ENCODE peak calls at places on chromosomes 5 and 9, in ten cellular contexts. One of them, this sample, is unnamed.

GRCh38 chr5:154300207-154300606 is 109.7 kb downstream of the GALNT10 start:
- DNase-seq in cardiac muscle cell: no peak
- DNase-seq in SJSA1: peak; percentile 7
- DNase-seq in heart right ventricle: no peak
- DNase-seq in IMR-90: no peak
- DNase-seq in endothelial cell of umbilical vein: no peak
- DNase-seq in ovary: no peak
- DNase-seq in Peyer's patch: no peak
- DNase-seq in substantia nigra: no peak
- DNase-seq in left ventricle myocardium inferior: no peak
- DNase-seq in this sample: no peak

GRCh38 chr5:115419794-115420585 is 123.5 kb upstream of the CCDC112 start:
- DNase-seq in cardiac muscle cell: no peak
- DNase-seq in SJSA1: peak; percentile 92
- DNase-seq in heart right ventricle: no peak
- DNase-seq in IMR-90: peak; percentile 95
- DNase-seq in endothelial cell of umbilical vein: peak; percentile 83
- DNase-seq in ovary: no peak
- DNase-seq in Peyer's patch: no peak
- DNase-seq in substantia nigra: no peak
- DNase-seq in left ventricle myocardium inferior: no peak
- DNase-seq in this sample: no peak

GRCh38 chr5:69414885-69415583 is at the start of gene MARVELD2:
- DNase-seq in cardiac muscle cell: peak; percentile 76
- DNase-seq in SJSA1: no peak
- DNase-seq in heart right ventricle: peak; percentile 49
- DNase-seq in IMR-90: peak; percentile 6
- DNase-seq in endothelial cell of umbilical vein: peak; percentile 63
- DNase-seq in ovary: peak; percentile 63
- DNase-seq in Peyer's patch: peak; percentile 59
- DNase-seq in substantia nigra: peak; percentile 11
- DNase-seq in left ventricle myocardium inferior: peak; percentile 63
- DNase-seq in this sample: peak; percentile 36

GRCh38 chr9:69019808-69020207 is 5.9 kb upstream of the PRKACG start:
- DNase-seq in cardiac muscle cell: no peak
- DNase-seq in SJSA1: no peak
- DNase-seq in heart right ventricle: no peak
- DNase-seq in IMR-90: no peak
- DNase-seq in endothelial cell of umbilical vein: no peak
- DNase-seq in ovary: no peak
- DNase-seq in Peyer's patch: no peak
- DNase-seq in substantia nigra: no peak
- DNase-seq in left ventricle myocardium inferior: no peak
- DNase-seq in this sample: no peak

GRCh38 chr5:93189707-93190120 is 391.3 kb downstream of the NR2F1-AS1 start:
- DNase-seq in cardiac muscle cell: no peak
- DNase-seq in SJSA1: peak; percentile 51
- DNase-seq in heart right ventricle: no peak
- DNase-seq in IMR-90: peak; percentile 97
- DNase-seq in endothelial cell of umbilical vein: peak; percentile 62
- DNase-seq in ovary: no peak
- DNase-seq in Peyer's patch: no peak
- DNase-seq in substantia nigra: no peak
- DNase-seq in left ventricle myocardium inferior: no peak
- DNase-seq in this sample: no peak

GRCh38 chr9:123326662-123327093 is 29.3 kb upstream of the CRB2 start:
- DNase-seq in cardiac muscle cell: no peak
- DNase-seq in SJSA1: no peak
- DNase-seq in heart right ventricle: no peak
- DNase-seq in IMR-90: no peak
- DNase-seq in endothelial cell of umbilical vein: no peak
- DNase-seq in ovary: no peak
- DNase-seq in Peyer's patch: peak; percentile 65
- DNase-seq in substantia nigra: peak; percentile 50
- DNase-seq in left ventricle myocardium inferior: no peak
- DNase-seq in this sample: no peak

GRCh38 chr5:159339451-159339850 is 9.2 kb upstream of the IL12B start:
- DNase-seq in cardiac muscle cell: no peak
- DNase-seq in SJSA1: no peak
- DNase-seq in heart right ventricle: no peak
- DNase-seq in IMR-90: no peak
- DNase-seq in endothelial cell of umbilical vein: no peak
- DNase-seq in ovary: no peak
- DNase-seq in Peyer's patch: no peak
- DNase-seq in substantia nigra: no peak
- DNase-seq in left ventricle myocardium inferior: no peak
- DNase-seq in this sample: no peak

GRCh38 chr9:75624984-75625383 is 265.5 kb upstream of the PCSK5 start:
- DNase-seq in cardiac muscle cell: no peak
- DNase-seq in SJSA1: no peak
- DNase-seq in heart right ventricle: no peak
- DNase-seq in IMR-90: no peak
- DNase-seq in endothelial cell of umbilical vein: no peak
- DNase-seq in ovary: no peak
- DNase-seq in Peyer's patch: no peak
- DNase-seq in substantia nigra: no peak
- DNase-seq in left ventricle myocardium inferior: no peak
- DNase-seq in this sample: no peak

GRCh38 chr9:138062196-138062595 is 184.6 kb downstream of the CACNA1B start:
- DNase-seq in cardiac muscle cell: no peak
- DNase-seq in SJSA1: no peak
- DNase-seq in heart right ventricle: no peak
- DNase-seq in IMR-90: no peak
- DNase-seq in endothelial cell of umbilical vein: no peak
- DNase-seq in ovary: peak; percentile 1
- DNase-seq in Peyer's patch: no peak
- DNase-seq in substantia nigra: no peak
- DNase-seq in left ventricle myocardium inferior: no peak
- DNase-seq in this sample: no peak

GRCh38 chr9:21750021-21750735 is 52.3 kb upstream of the MTAP start:
- DNase-seq in cardiac muscle cell: no peak
- DNase-seq in SJSA1: no peak
- DNase-seq in heart right ventricle: no peak
- DNase-seq in IMR-90: no peak
- DNase-seq in endothelial cell of umbilical vein: peak; percentile 41
- DNase-seq in ovary: no peak
- DNase-seq in Peyer's patch: no peak
- DNase-seq in substantia nigra: no peak
- DNase-seq in left ventricle myocardium inferior: no peak
- DNase-seq in this sample: no peak

DNA sequence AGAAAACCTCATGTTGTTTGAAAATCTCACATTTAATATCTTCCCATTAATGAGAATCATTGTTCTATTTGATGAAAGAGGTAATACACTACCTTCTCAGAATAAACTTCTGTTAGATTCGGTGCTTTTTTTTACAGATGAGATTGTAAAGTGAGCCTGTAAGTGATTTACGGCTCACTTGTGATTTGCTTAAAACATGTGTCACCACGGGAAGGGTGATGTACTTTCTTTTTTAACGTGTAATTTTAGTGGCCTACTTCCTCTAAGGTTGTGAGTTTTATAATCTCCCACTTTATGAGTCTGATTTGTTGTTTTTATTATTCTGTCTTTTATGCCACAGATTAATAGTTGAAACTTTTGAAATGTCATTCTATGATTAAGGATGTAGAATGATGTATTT is 15.9 kb downstream of the ANXA1 start:
- DNase-seq in cardiac muscle cell: no peak
- DNase-seq in SJSA1: no peak
- DNase-seq in heart right ventricle: no peak
- DNase-seq in IMR-90: no peak
- DNase-seq in endothelial cell of umbilical vein: no peak
- DNase-seq in ovary: no peak
- DNase-seq in Peyer's patch: no peak
- DNase-seq in substantia nigra: no peak
- DNase-seq in left ventricle myocardium inferior: no peak
- DNase-seq in this sample: no peak
- H3K27ac ChIP-seq in cardiac muscle cell: no peak overlapping the region
- H3K27ac ChIP-seq in SJSA1: no peak overlapping the region
- H3K27ac ChIP-seq in heart right ventricle: no peak overlapping the region
- H3K27ac ChIP-seq in IMR-90: no peak overlapping the region
- H3K27ac ChIP-seq in endothelial cell of umbilical vein: no peak overlapping the region
- H3K27ac ChIP-seq in ovary: no peak overlapping the region
- H3K27ac ChIP-seq in Peyer's patch: no peak overlapping the region
- H3K27ac ChIP-seq in substantia nigra: no peak overlapping the region
- H3K27ac ChIP-seq in left ventricle myocardium inferior: no peak overlapping the region
- H3K27ac ChIP-seq in this sample: no peak overlapping the region

GRCh38 chr5:98519530-98519929 is 253.9 kb upstream of the RGMB start:
- DNase-seq in cardiac muscle cell: no peak
- DNase-seq in SJSA1: no peak
- DNase-seq in heart right ventricle: no peak
- DNase-seq in IMR-90: no peak
- DNase-seq in endothelial cell of umbilical vein: no peak
- DNase-seq in ovary: no peak
- DNase-seq in Peyer's patch: no peak
- DNase-seq in substantia nigra: no peak
- DNase-seq in left ventricle myocardium inferior: no peak
- DNase-seq in this sample: no peak
- H3K27ac ChIP-seq in cardiac muscle cell: no peak overlapping the region
- H3K27ac ChIP-seq in SJSA1: no peak overlapping the region
- H3K27ac ChIP-seq in heart right ventricle: no peak overlapping the region
- H3K27ac ChIP-seq in IMR-90: no peak overlapping the region
- H3K27ac ChIP-seq in endothelial cell of umbilical vein: no peak overlapping the region
- H3K27ac ChIP-seq in ovary: no peak overlapping the region
- H3K27ac ChIP-seq in Peyer's patch: no peak overlapping the region
- H3K27ac ChIP-seq in substantia nigra: no peak overlapping the region
- H3K27ac ChIP-seq in left ventricle myocardium inferior: no peak overlapping the region
- H3K27ac ChIP-seq in this sample: no peak overlapping the region

GRCh38 chr9:127500399-127500798 is 49.1 kb downstream of the LRSAM1 start:
- DNase-seq in cardiac muscle cell: no peak
- DNase-seq in SJSA1: no peak
- DNase-seq in heart right ventricle: no peak
- DNase-seq in IMR-90: no peak
- DNase-seq in endothelial cell of umbilical vein: no peak
- DNase-seq in ovary: no peak
- DNase-seq in Peyer's patch: no peak
- DNase-seq in substantia nigra: no peak
- DNase-seq in left ventricle myocardium inferior: no peak
- DNase-seq in this sample: no peak

GRCh38 chr9:127498298-127498697 is 47.0 kb downstream of the LRSAM1 start:
- DNase-seq in cardiac muscle cell: no peak
- DNase-seq in SJSA1: no peak
- DNase-seq in heart right ventricle: no peak
- DNase-seq in IMR-90: no peak
- DNase-seq in endothelial cell of umbilical vein: peak; percentile 27
- DNase-seq in ovary: no peak
- DNase-seq in Peyer's patch: no peak
- DNase-seq in substantia nigra: no peak
- DNase-seq in left ventricle myocardium inferior: no peak
- DNase-seq in this sample: no peak

GRCh38 chr9:127502706-127503378 is 51.5 kb downstream of the LRSAM1 start:
- DNase-seq in cardiac muscle cell: no peak
- DNase-seq in SJSA1: no peak
- DNase-seq in heart right ventricle: no peak
- DNase-seq in IMR-90: no peak
- DNase-seq in endothelial cell of umbilical vein: no peak
- DNase-seq in ovary: no peak
- DNase-seq in Peyer's patch: no peak
- DNase-seq in substantia nigra: no peak
- DNase-seq in left ventricle myocardium inferior: no peak
- DNase-seq in this sample: no peak

GRCh38 chr9:127501821-127502343 is 50.6 kb downstream of the LRSAM1 start:
- DNase-seq in cardiac muscle cell: no peak
- DNase-seq in SJSA1: no peak
- DNase-seq in heart right ventricle: no peak
- DNase-seq in IMR-90: peak; percentile 35
- DNase-seq in endothelial cell of umbilical vein: no peak
- DNase-seq in ovary: no peak
- DNase-seq in Peyer's patch: no peak
- DNase-seq in substantia nigra: no peak
- DNase-seq in left ventricle myocardium inferior: no peak
- DNase-seq in this sample: no peak

DNA sequence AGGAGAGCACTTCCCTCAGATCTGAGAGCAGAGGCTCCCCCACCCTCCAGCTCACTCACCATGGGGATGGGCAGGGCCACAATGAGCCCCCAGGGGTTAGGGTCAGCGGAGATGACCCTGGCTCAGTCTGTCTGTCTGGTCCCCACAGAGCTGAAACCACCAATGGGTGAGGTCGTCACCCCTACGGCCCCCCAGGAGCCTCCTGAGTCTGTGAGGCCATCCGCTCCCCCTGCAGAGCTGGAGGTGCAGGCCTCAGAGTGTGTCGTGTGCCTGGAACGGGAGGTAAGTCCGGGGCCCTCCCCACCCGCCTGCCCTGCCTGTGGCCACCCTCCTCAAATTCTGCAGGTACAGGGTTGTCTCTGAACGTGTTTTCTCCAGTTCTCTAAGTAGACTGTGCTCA is 49.6 kb downstream of the LRSAM1 start:
- DNase-seq in cardiac muscle cell: no peak
- DNase-seq in SJSA1: no peak
- DNase-seq in heart right ventricle: no peak
- DNase-seq in IMR-90: no peak
- DNase-seq in endothelial cell of umbilical vein: no peak
- DNase-seq in ovary: no peak
- DNase-seq in Peyer's patch: no peak
- DNase-seq in substantia nigra: no peak
- DNase-seq in left ventricle myocardium inferior: no peak
- DNase-seq in this sample: no peak
- H3K27ac ChIP-seq in cardiac muscle cell: no peak overlapping the region
- H3K27ac ChIP-seq in SJSA1: no peak overlapping the region
- H3K27ac ChIP-seq in heart right ventricle: no peak overlapping the region
- H3K27ac ChIP-seq in IMR-90: no peak overlapping the region
- H3K27ac ChIP-seq in endothelial cell of umbilical vein: no peak overlapping the region
- H3K27ac ChIP-seq in ovary: no peak overlapping the region
- H3K27ac ChIP-seq in Peyer's patch: no peak overlapping the region
- H3K27ac ChIP-seq in substantia nigra: no peak overlapping the region
- H3K27ac ChIP-seq in left ventricle myocardium inferior: no peak overlapping the region
- H3K27ac ChIP-seq in this sample: no peak overlapping the region

GRCh38 chr5:6750951-6751685 is 37.9 kb downstream of the TENT4A start:
- DNase-seq in cardiac muscle cell: no peak
- DNase-seq in SJSA1: no peak
- DNase-seq in heart right ventricle: no peak
- DNase-seq in IMR-90: no peak
- DNase-seq in endothelial cell of umbilical vein: no peak
- DNase-seq in ovary: peak; percentile 28
- DNase-seq in Peyer's patch: no peak
- DNase-seq in substantia nigra: no peak
- DNase-seq in left ventricle myocardium inferior: no peak
- DNase-seq in this sample: no peak

GRCh38 chr5:6752236-6752635 is 39.0 kb downstream of the TENT4A start:
- DNase-seq in cardiac muscle cell: no peak
- DNase-seq in SJSA1: no peak
- DNase-seq in heart right ventricle: no peak
- DNase-seq in IMR-90: no peak
- DNase-seq in endothelial cell of umbilical vein: no peak
- DNase-seq in ovary: no peak
- DNase-seq in Peyer's patch: no peak
- DNase-seq in substantia nigra: no peak
- DNase-seq in left ventricle myocardium inferior: no peak
- DNase-seq in this sample: no peak

GRCh38 chr5:6749026-6749716 is 35.9 kb downstream of the TENT4A start:
- DNase-seq in cardiac muscle cell: no peak
- DNase-seq in SJSA1: no peak
- DNase-seq in heart right ventricle: no peak
- DNase-seq in IMR-90: no peak
- DNase-seq in endothelial cell of umbilical vein: no peak
- DNase-seq in ovary: no peak
- DNase-seq in Peyer's patch: no peak
- DNase-seq in substantia nigra: no peak
- DNase-seq in left ventricle myocardium inferior: no peak
- DNase-seq in this sample: no peak

GRCh38 chr5:6748142-6748541 is 34.9 kb downstream of the TENT4A start:
- DNase-seq in cardiac muscle cell: no peak
- DNase-seq in SJSA1: no peak
- DNase-seq in heart right ventricle: no peak
- DNase-seq in IMR-90: no peak
- DNase-seq in endothelial cell of umbilical vein: no peak
- DNase-seq in ovary: no peak
- DNase-seq in Peyer's patch: no peak
- DNase-seq in substantia nigra: no peak
- DNase-seq in left ventricle myocardium inferior: no peak
- DNase-seq in this sample: no peak

GRCh38 chr5:6750142-6750840 is 37.1 kb downstream of the TENT4A start:
- DNase-seq in cardiac muscle cell: no peak
- DNase-seq in SJSA1: no peak
- DNase-seq in heart right ventricle: no peak
- DNase-seq in IMR-90: no peak
- DNase-seq in endothelial cell of umbilical vein: no peak
- DNase-seq in ovary: no peak
- DNase-seq in Peyer's patch: no peak
- DNase-seq in substantia nigra: no peak
- DNase-seq in left ventricle myocardium inferior: no peak
- DNase-seq in this sample: no peak
- H3K27ac ChIP-seq in cardiac muscle cell: no peak overlapping the region
- H3K27ac ChIP-seq in SJSA1: no peak overlapping the region
- H3K27ac ChIP-seq in heart right ventricle: no peak overlapping the region
- H3K27ac ChIP-seq in IMR-90: no peak overlapping the region
- H3K27ac ChIP-seq in endothelial cell of umbilical vein: no peak overlapping the region
- H3K27ac ChIP-seq in ovary: no peak overlapping the region
- H3K27ac ChIP-seq in Peyer's patch: no peak overlapping the region
- H3K27ac ChIP-seq in substantia nigra: no peak overlapping the region
- H3K27ac ChIP-seq in left ventricle myocardium inferior: no peak overlapping the region
- H3K27ac ChIP-seq in this sample: no peak overlapping the region

This sample was measured in CD4-positive, alpha-beta T cell.